ENCODE peak calls at places on chromosomes 12 and 14, in nine cellular contexts. I, C, T, Q, F, W, R, Z and A are unnamed samples.

GRCh38 chr12:7989827-7990491 is 42.6 kb upstream of the FOXJ2 start:
- DNase-seq in I (peak; percentile 91), C (peak; percentile 19), T (no peak), Q (no peak), F (no peak), W (no peak), R (no peak), Z (no peak), A (no peak)

GRCh38 chr14:95889236-95889979 is 12.8 kb downstream of the TUNAR start:
- DNase-seq in I (no peak), C (no peak), T (no peak), Q (no peak), F (no peak), W (no peak), R (no peak), Z (no peak), A (no peak)

GRCh38 chr14:92632546-92633273 is 115.7 kb downstream of the LGMN start:
- DNase-seq in I (peak; percentile 72), C (no peak), T (no peak), Q (no peak), F (no peak), W (no peak), R (no peak), Z (no peak), A (no peak)

GRCh38 chr14:100271247-100271939 is 32.4 kb downstream of the YY1 start:
- DNase-seq in I (no peak), C (peak; percentile 87), T (peak; percentile 56), Q (peak; percentile 55), F (no peak), W (no peak), R (no peak), Z (peak; percentile 6), A (no peak)

GRCh38 chr12:85237320-85237719 is 42.7 kb upstream of the ALX1 start:
- DNase-seq in I (no peak), C (no peak), T (no peak), Q (peak; percentile 6), F (no peak), W (no peak), R (no peak), Z (no peak), A (no peak)

GRCh38 chr12:6288235-6288634 is 22.2 kb upstream of the PLEKHG6 start:
- DNase-seq in I (no peak), C (no peak), T (no peak), Q (peak; percentile 55), F (peak; percentile 79), W (no peak), R (no peak), Z (no peak), A (no peak)

GRCh38 chr12:2291182-2291832 is 238.5 kb downstream of the CACNA1C start:
- DNase-seq in I (no peak), C (peak; percentile 58), T (peak; percentile 49), Q (peak; percentile 60), F (no peak), W (peak; percentile 57), R (no peak), Z (no peak), A (no peak)

GRCh38 chr12:130421896-130422295 is 84.2 kb downstream of the PIWIL1 start:
- DNase-seq in I (peak; percentile 27), C (no peak), T (no peak), Q (peak; percentile 0), F (no peak), W (no peak), R (no peak), Z (no peak), A (no peak)

GRCh38 chr14:92439551-92440344 is 73.8 kb upstream of the RIN3 start:
- DNase-seq in I (no peak), C (no peak), T (no peak), Q (no peak), F (no peak), W (no peak), R (no peak), Z (no peak), A (no peak)

GRCh38 chr12:31859232-31859977 is 99.8 kb upstream of the RESF1 start:
- DNase-seq in I (no peak), C (no peak), T (no peak), Q (no peak), F (no peak), W (no peak), R (no peak), Z (no peak), A (no peak)

GRCh38 chr14:75742867-75743266 is 81.8 kb downstream of the TTLL5 start:
- DNase-seq in I (no peak), C (no peak), T (no peak), Q (no peak), F (no peak), W (no peak), R (no peak), Z (no peak), A (no peak)

GRCh38 chr12:22797686-22798085 is 172.7 kb downstream of the ETNK1 start:
- DNase-seq in I (no peak), C (no peak), T (no peak), Q (no peak), F (no peak), W (no peak), R (no peak), Z (no peak), A (no peak)

GRCh38 chr14:29521526-29522137 is 406.0 kb downstream of the PRKD1 start:
- DNase-seq in I (no peak), C (no peak), T (peak; percentile 41), Q (peak; percentile 37), F (peak; percentile 2), W (peak; percentile 62), R (no peak), Z (no peak), A (no peak)

DNA sequence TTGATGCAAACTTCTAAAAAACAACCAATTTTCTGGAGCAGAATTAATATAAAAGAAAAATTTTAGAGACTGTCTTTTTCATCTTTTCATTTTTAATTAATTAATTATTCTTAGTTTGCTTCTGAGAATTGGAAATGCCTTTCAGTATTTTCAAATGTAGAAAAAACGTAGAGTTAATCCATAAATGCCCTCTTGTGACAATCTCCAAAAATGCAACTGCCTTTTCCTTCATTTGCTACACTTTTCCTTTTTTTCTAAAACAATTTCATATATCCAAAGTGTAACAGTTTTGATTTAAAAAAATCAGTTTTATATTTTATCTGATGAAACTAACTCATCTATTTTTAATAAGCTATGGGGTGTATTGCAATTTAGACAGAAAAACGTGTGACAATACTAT is 409.3 kb downstream of the PRKD1 start:
- DNase-seq in I (no peak), C (no peak), T (no peak), Q (peak; percentile 1), F (peak; percentile 9), W (no peak), R (no peak), Z (peak; percentile 21), A (no peak)
- TF ChIP-seq CTCF in I (no peak), C (no peak), T (no peak), Q (peak; percentile 11), F (peak; percentile 77), W (peak; percentile 48), R (no peak), Z (peak; percentile 60), A (peak; percentile 25)

DNA sequence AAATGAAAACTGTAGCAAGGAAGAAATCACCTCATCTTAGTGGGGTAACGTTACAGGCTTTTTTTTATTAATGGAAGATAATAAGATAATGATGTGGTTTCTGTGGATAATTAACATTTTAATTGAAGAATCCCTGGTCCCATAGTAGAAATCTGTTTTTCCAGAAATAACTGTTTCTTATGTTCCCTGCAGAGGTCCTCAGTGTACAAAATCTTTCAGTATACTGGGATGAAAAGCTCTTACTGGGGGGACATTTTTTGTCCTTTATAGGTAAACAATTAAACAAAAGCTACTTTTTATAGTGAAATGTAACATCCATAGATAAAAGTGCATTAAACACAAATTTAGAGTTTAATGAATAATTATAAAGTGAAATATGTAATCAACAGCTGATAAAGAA is 312.2 kb downstream of the ATXN7L3B start:
- DNase-seq in I (no peak), C (no peak), T (no peak), Q (no peak), F (no peak), W (no peak), R (no peak), Z (no peak), A (no peak)
- TF ChIP-seq CTCF in I (no peak), C (no peak), T (peak; percentile 23), Q (peak; percentile 11), F (peak; percentile 56), W (peak; percentile 13), R (no peak), Z (no peak), A (no peak)

GRCh38 chr12:4014858-4015224 is 141.6 kb upstream of the PARP11 start:
- DNase-seq in I (no peak), C (no peak), T (no peak), Q (no peak), F (no peak), W (no peak), R (no peak), Z (no peak), A (no peak)

GRCh38 chr12:4011597-4011996 is 138.4 kb upstream of the PARP11 start:
- DNase-seq in I (no peak), C (no peak), T (peak; percentile 69), Q (peak; percentile 83), F (no peak), W (no peak), R (no peak), Z (no peak), A (no peak)

GRCh38 chr12:4012073-4012472 is 138.9 kb upstream of the PARP11 start:
- DNase-seq in I (no peak), C (no peak), T (no peak), Q (no peak), F (no peak), W (no peak), R (no peak), Z (no peak), A (no peak)

GRCh38 chr12:4012977-4013968 is 140.1 kb upstream of the PARP11 start:
- DNase-seq in I (no peak), C (no peak), T (no peak), Q (no peak), F (no peak), W (no peak), R (no peak), Z (no peak), A (no peak)

DNA sequence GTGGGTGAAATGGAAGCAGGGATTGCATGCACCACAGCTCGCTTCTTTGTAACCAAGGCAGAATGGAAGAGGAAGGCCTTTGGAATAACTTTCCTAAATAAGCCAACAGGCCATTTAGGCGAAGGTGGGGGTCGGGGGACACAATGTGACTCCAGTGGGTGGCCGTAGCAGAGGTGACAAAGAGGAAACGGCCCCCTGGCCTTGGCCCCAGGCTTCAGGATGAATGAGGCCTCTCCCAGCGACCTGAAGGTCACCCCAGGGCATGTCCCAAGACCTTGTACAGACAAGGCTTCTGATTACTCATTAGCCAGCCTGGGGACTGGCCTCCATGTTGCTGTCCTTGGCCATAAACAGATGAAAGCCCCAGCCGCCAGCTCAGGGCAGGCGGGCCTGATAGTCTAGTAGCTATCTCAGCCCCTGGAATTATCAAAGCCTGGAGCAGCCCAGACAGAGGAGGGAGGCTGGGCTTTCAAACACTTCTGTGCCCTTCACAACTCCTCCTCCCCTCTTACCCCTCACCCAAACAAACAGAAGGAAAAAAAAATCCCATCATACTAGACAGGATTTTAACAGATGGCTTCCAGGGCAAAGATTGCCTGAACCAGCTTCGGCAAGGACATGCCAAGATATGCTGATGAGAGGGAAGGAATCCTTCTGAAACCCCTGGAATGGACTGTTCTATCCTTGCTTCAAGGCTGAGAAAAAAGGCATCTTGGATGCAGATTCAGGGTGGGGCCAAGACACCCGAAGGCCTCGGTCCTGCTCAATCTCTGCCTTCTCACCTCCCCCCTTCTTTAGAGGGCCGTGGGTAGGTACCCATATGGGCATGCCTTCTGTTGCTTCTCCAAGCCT is 142.3 kb upstream of the PARP11 start:
- DNase-seq in I (no peak), C (peak; percentile 87), T (no peak), Q (no peak), F (no peak), W (no peak), R (no peak), Z (no peak), A (no peak)
- TF ChIP-seq CTCF in I (no peak), C (no peak), T (no peak), Q (no peak), F (no peak), W (no peak), R (no peak), Z (no peak), A (no peak)

GRCh38 chr12:119802472-119802871 is 74.6 kb downstream of the CIT start:
- DNase-seq in I (no peak), C (no peak), T (no peak), Q (no peak), F (peak; percentile 37), W (peak; percentile 17), R (no peak), Z (peak; percentile 86), A (peak; percentile 52)
- TF ChIP-seq CTCF in I (no peak), C (no peak), T (no peak), Q (no peak), F (no peak), W (no peak), R (no peak), Z (peak; percentile 48), A (peak; percentile 17)